ENCODE peak calls at places on chromosome 6, in nine cellular contexts. D is spleen, Y is GM06990, I is adrenal gland, G is breast epithelium, O is GM12865, P is foreskin fibroblast, A is right cardiac atrium, N is IMR-90. V is an unnamed sample.

GRCh38 chr6:166601956-166602355 is 15.5 kb upstream of the RAMACL start:
- DNase-seq in D (no peak), Y (no peak), I (no peak), G (no peak), O (no peak), P (no peak), A (no peak), N (no peak), V (no peak)

GRCh38 chr6:112581015-112581414 is 233.9 kb downstream of the RFPL4B start:
- DNase-seq in D (no peak), Y (no peak), I (no peak), G (no peak), O (no peak), P (no peak), A (no peak), N (no peak), V (no peak)

GRCh38 chr6:136593748-136594490 is 43.7 kb upstream of the MAP7 start:
- DNase-seq in D (no peak), Y (peak; percentile 78), I (peak; percentile 76), G (no peak), O (peak; percentile 94), P (peak; percentile 95), A (no peak), N (peak; percentile 100), V (no peak)

GRCh38 chr6:113857565-113858066 is 471 bp downstream of the MARCKS start:
- DNase-seq in D (peak; percentile 86), Y (peak; percentile 45), I (peak; percentile 6), G (no peak), O (peak; percentile 37), P (no peak), A (peak; percentile 61), N (no peak), V (no peak)

GRCh38 chr6:157861814-157862213 is 38.8 kb downstream of the SNX9 start:
- DNase-seq in D (no peak), Y (no peak), I (no peak), G (no peak), O (no peak), P (peak; percentile 73), A (no peak), N (peak; percentile 71), V (no peak)

GRCh38 chr6:28496099-28496779 is 19.4 kb downstream of the GPX6 start:
- DNase-seq in D (no peak), Y (no peak), I (no peak), G (no peak), O (no peak), P (peak; percentile 6), A (no peak), N (no peak), V (no peak)

GRCh38 chr6:6384520-6384919 is 64.1 kb upstream of the F13A1 start:
- DNase-seq in D (no peak), Y (no peak), I (no peak), G (no peak), O (no peak), P (no peak), A (no peak), N (no peak), V (no peak)

GRCh38 chr6:142900467-142900961 is 44.5 kb downstream of the HIVEP2 start:
- DNase-seq in D (no peak), Y (no peak), I (no peak), G (no peak), O (no peak), P (no peak), A (no peak), N (no peak), V (no peak)

GRCh38 chr6:15433517-15433874 is 187.6 kb downstream of the JARID2 start:
- DNase-seq in D (no peak), Y (no peak), I (no peak), G (no peak), O (no peak), P (no peak), A (no peak), N (no peak), V (no peak)

GRCh38 chr6:56954389-56955170 is at the start of gene BEND6:
- DNase-seq in D (peak; percentile 79), Y (peak; percentile 79), I (peak; percentile 65), G (no peak), O (peak; percentile 74), P (peak; percentile 94), A (peak; percentile 76), N (peak; percentile 87), V (no peak)

GRCh38 chr6:166713608-166714510 is 86.8 kb upstream of the RPS6KA2 start:
- DNase-seq in D (no peak), Y (no peak), I (no peak), G (no peak), O (no peak), P (no peak), A (no peak), N (no peak), V (no peak)

GRCh38 chr6:138844203-138844602 is 48.3 kb downstream of the ECT2L start:
- DNase-seq in D (no peak), Y (no peak), I (peak; percentile 5), G (no peak), O (no peak), P (peak; percentile 66), A (peak; percentile 70), N (peak; percentile 16), V (no peak)

GRCh38 chr6:85323435-85324040 is 126.3 kb upstream of the NT5E start:
- DNase-seq in D (no peak), Y (peak; percentile 6), I (peak; percentile 78), G (peak; percentile 59), O (peak; percentile 83), P (peak; percentile 90), A (peak; percentile 57), N (peak; percentile 77), V (peak; percentile 25)

GRCh38 chr6:136113736-136114173 is 136.4 kb downstream of the MTFR2 start:
- DNase-seq in D (no peak), Y (no peak), I (peak; percentile 73), G (no peak), O (no peak), P (peak; percentile 84), A (peak; percentile 66), N (peak; percentile 93), V (no peak)

DNA sequence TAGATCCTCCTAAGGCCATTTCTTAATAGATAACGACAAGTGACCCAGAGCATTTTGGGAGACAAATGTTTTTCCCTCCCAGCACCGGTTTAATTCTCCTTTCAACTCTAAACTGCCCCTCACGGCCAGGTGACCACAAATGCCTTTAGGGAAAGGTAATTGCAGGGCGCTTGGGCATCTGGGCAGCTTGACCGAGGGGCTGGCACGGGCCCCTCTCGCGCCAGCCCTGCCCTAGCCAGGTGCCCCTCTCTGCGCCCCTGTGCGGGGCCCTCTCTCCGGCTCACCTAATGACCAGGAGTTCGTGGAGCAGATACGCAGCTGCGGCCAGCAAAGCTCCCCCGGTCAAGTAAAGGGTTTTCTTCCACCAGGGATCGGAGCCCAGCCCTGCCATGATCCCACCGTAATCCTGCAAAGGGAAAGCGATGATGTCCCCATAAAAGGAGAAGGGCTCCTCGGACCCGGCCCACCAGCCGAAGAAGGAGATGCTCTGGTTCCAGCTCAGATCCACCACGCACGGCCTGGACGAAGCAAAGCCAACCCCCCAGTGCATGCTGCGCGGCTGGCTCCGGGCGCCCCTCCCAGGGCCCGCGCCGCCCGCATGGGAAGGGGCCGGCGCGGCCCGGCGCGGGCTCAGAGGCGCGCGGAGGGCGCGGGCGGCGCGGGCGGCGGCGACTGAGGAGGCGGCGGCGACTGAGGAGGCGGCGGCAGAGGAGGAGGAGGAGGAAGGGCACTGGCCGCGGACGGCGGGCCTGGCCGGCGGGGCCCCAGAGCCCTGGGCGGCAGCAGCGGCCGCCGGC is 453 bp downstream of the FAXC start:
- DNase-seq in D (no peak), Y (no peak), I (no peak), G (no peak), O (no peak), P (peak; percentile 23), A (no peak), N (peak; percentile 3), V (no peak)
- H3K4me3 ChIP-seq in D (peak overlapping the region; percentile 46), Y (peak overlapping the region; percentile 52), I (peak overlapping the region; percentile 55), G (peak overlapping the region; percentile 68), O (peak overlapping the region; percentile 50), P (peak overlapping the region; percentile 49), A (peak overlapping the region; percentile 71), N (peak overlapping the region; percentile 51), V (peak overlapping the region; percentile 88)

GRCh38 chr6:163354779-163355431 is 59.6 kb upstream of the QKI start:
- DNase-seq in D (no peak), Y (peak; percentile 20), I (peak; percentile 63), G (no peak), O (no peak), P (peak; percentile 64), A (peak; percentile 91), N (peak; percentile 28), V (no peak)
- H3K4me3 ChIP-seq in D (no peak overlapping the region), Y (no peak overlapping the region), I (no peak overlapping the region), G (peak overlapping the region; percentile 11), O (no peak overlapping the region), P (no peak overlapping the region), A (no peak overlapping the region), N (no peak overlapping the region), V (peak overlapping the region; percentile 66)

GRCh38 chr6:13711384-13711725 is 280 bp downstream of the RANBP9 start:
- DNase-seq in D (peak; percentile 96), Y (no peak), I (no peak), G (no peak), O (peak; percentile 89), P (no peak), A (no peak), N (no peak), V (no peak)

GRCh38 chr6:13711726-13712484 is at the start of gene RANBP9:
- DNase-seq in D (peak; percentile 98), Y (peak; percentile 93), I (peak; percentile 88), G (peak; percentile 77), O (peak; percentile 93), P (peak; percentile 96), A (peak; percentile 96), N (peak; percentile 86), V (peak; percentile 46)

GRCh38 chr6:13710552-13711383 is 867 bp downstream of the RANBP9 start:
- DNase-seq in D (peak; percentile 93), Y (peak; percentile 49), I (peak; percentile 45), G (peak; percentile 53), O (peak; percentile 55), P (peak; percentile 43), A (peak; percentile 77), N (no peak), V (no peak)

GRCh38 chr6:13709698-13710551 is 1.7 kb downstream of the RANBP9 start:
- DNase-seq in D (no peak), Y (no peak), I (no peak), G (no peak), O (peak; percentile 46), P (peak; percentile 56), A (no peak), N (peak; percentile 79), V (no peak)

DNA sequence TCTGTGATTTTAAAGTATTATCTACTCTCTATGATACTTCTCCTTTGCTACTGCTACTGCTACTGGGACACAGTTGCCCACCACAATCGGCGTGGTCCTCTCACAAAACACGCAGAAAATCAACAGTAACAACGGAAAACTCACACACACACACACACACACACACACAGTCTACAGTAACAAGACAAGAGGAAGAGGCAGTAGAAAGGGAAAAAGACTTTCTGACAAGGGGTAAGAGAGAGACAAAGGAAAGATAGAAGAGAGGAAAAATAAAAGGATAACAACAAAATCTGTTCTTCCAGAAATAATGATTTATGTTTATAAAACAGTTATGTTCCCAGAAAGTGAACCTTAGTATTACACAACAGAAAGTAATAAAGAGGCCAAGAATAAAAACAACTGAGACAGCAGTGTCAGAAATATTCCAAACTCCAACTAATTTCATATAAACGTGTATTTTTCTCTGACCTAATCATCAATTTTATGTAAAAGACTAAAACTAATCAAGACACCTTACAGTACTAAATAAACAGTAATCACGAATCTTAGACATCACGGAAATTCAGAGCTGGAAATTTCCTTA is 2.9 kb downstream of the RANBP9 start:
- DNase-seq in D (no peak), Y (no peak), I (no peak), G (no peak), O (peak; percentile 24), P (peak; percentile 32), A (no peak), N (peak; percentile 31), V (no peak)
- H3K4me3 ChIP-seq in D (peak overlapping the region; percentile 71), Y (peak overlapping the region; percentile 74), I (peak overlapping the region; percentile 93), G (peak overlapping the region; percentile 78), O (peak overlapping the region; percentile 71), P (peak overlapping the region; percentile 97), A (peak overlapping the region; percentile 99), N (peak overlapping the region; percentile 94), V (peak overlapping the region; percentile 98)

GRCh38 chr6:125262026-125263013 is 39.4 kb downstream of the HDDC2 start:
- DNase-seq in D (no peak), Y (no peak), I (no peak), G (no peak), O (no peak), P (peak; percentile 23), A (peak; percentile 64), N (peak; percentile 84), V (no peak)
- H3K4me3 ChIP-seq in D (no peak overlapping the region), Y (no peak overlapping the region), I (no peak overlapping the region), G (peak overlapping the region; percentile 11), O (no peak overlapping the region), P (no peak overlapping the region), A (no peak overlapping the region), N (peak overlapping the region; percentile 26), V (peak overlapping the region; percentile 44)

V was measured in thoracic aorta.